ENCODE peak calls at places on chromosome 11, in five cellular contexts. S is mesenchymal stem cell, Z is neuronal stem cell, H is H9, Q is H1. U is an unnamed sample.

GRCh38 chr11:28701760-28702449 is 593.7 kb downstream of the METTL15 start:
- DNase-seq in H (no peak), S (no peak), Z (no peak), Q (no peak), U (no peak)

GRCh38 chr11:77107950-77108349 is 5.3 kb downstream of the OMP start:
- DNase-seq in Z (no peak), H (no peak), Q (no peak), S (peak), U (no peak)

GRCh38 chr11:71147331-71147730 is 105.0 kb downstream of the SHANK2 start:
- DNase-seq in Q (no peak), Z (no peak), H (no peak), S (no peak), U (no peak)

GRCh38 chr11:81979444-81979843 is 754.2 kb downstream of the FAM181B start:
- DNase-seq in Z (no peak), H (no peak), Q (no peak), S (no peak), U (no peak)

GRCh38 chr11:76148207-76148606 is 58.1 kb downstream of the WNT11 start:
- DNase-seq in H (no peak), Z (no peak), S (no peak), Q (no peak), U (no peak)

GRCh38 chr11:10304495-10305261 is at the start of gene ADM:
- DNase-seq in Z (peak), Q (no peak), S (peak), H (peak), U (peak)

GRCh38 chr11:26964335-26964734 is 29.6 kb upstream of the FIBIN start:
- DNase-seq in S (peak), Q (no peak), H (no peak), Z (no peak), U (no peak)

GRCh38 chr11:23865341-23865975 is 631.4 kb upstream of the LUZP2 start:
- DNase-seq in S (no peak), H (no peak), Q (no peak), Z (no peak), U (peak)

GRCh38 chr11:93849201-93849600 is 1.2 kb downstream of the VSTM5 start:
- DNase-seq in Z (no peak), Q (no peak), S (no peak), H (peak), U (no peak)

GRCh38 chr11:95805869-95806268 is 15.6 kb downstream of the CEP57 start:
- DNase-seq in H (no peak), Z (no peak), Q (no peak), S (no peak), U (no peak)

GRCh38 chr11:71307811-71308645 is 55.7 kb upstream of the SHANK2 start:
- DNase-seq in Q (no peak), S (no peak), H (peak), Z (no peak), U (no peak)

GRCh38 chr11:86116386-86116726 is 47.5 kb upstream of the PICALM start:
- DNase-seq in Z (no peak), H (no peak), Q (no peak), S (peak), U (no peak)

GRCh38 chr11:1828542-1828941 is 6.2 kb upstream of the SYT8 start:
- DNase-seq in S (no peak), Z (no peak), Q (no peak), H (no peak), U (no peak)

GRCh38 chr11:44627911-44628729 is 62.7 kb downstream of the CD82 start:
- DNase-seq in S (peak), Q (no peak), H (peak), Z (no peak), U (no peak)

GRCh38 chr11:2991477-2992233 is 474 bp downstream of the NAP1L4 start:
- DNase-seq in H (no peak), Z (peak), S (peak), Q (no peak), U (peak)

DNA sequence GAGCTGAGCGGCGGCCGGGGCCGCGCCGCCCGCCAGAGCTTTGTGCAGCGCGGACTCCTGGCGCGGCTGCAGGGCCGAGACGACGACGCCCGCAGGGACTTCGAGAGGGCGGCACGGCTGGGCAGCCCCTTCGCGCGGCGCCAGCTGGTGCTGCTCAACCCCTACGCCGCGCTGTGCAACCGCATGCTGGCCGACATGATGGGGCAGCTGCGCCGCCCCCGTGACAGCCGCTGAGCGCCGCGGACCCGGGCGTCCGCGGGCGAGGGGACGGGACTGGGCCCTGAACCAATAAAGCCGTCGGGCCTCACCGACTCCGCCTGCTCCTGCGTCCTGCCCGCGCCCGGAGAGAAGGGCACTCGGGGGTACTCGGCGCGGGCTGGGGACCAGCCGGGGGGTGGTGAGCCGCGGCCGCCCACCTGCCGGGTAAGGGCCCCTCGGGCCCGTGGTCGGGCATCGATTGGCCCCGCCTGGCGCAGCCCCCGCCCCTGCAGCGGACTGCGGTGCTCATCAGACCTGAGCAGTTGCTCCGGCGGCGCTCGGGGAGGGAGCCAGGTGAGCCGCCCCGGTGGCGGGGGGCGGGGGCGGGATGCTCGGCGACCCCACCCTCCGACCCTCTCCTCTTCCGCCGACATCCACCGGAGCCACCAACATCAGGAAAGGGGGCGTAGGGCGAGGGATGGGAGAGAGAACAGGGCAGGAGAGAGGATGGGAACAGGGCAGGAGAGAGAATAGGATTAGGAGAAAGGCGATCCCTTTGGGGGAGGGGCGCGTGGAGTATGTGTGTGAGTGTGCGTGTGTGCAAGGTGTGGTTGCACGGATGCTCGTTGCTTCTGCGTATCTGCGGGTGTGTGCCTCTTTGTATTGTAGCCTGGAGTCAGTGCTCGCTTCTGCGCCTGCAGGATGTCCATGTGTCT is at the start of gene TMEM25:
- DNase-seq in S (peak), H (peak), Q (no peak), Z (peak), U (peak)
- H2BK5ac ChIP-seq in S (no peak), H (no peak), Q (peak), Z (peak), U (peak)

DNA sequence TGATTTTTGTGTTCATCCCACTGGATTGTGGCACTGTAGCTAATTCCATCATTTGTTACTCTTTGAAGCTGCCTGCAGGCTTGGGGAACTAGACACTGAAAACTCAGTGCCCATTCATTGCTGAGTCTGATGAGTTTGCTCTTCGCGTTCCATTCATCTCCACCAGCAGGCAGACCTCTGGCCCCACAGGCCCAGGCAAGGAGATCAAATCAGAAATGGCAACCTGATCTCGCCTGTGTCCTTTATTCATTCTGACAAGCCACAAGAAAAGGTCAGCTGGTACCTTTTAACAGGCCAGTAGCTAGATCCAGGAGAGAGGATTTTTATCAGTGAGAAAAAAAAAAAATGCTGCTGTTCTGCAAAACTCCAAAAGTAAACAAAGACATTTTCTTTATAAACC is 742.5 kb downstream of the ETS1 start:
- DNase-seq in H (no peak), Z (peak), S (no peak), Q (no peak), U (no peak)
- H2BK12ac ChIP-seq in H (no peak), Z (no peak), S (no peak), Q (no peak), U (no peak)

GRCh38 chr11:131754671-131755070 is 384.3 kb downstream of the NTM start:
- DNase-seq in H (no peak), S (no peak), Q (no peak), Z (no peak), U (no peak)
- H2BK5ac ChIP-seq in H (no peak), S (no peak), Q (no peak), Z (no peak), U (no peak)

DNA sequence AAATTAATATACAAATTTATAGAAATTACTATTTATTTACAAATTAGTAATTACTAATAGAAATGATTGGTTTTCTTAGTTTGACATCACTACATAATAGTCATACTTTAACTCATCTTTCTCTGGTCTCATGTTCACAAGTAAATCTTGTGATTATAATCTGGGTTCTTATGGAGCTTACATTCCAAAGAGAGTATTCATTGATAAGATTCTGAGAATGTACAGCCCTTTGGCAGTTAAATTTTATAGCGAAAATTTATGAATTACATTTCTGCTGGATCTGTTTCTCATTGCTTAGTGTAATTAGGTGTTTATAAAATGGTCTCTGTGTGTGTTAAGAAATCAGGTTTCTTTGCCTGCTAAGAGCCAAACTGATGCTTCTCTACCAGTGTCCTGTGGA is 175.2 kb downstream of the TMEM135 start:
- DNase-seq in H (no peak), Q (no peak), S (no peak), Z (no peak), U (no peak)
- H2BK12ac ChIP-seq in H (no peak), Q (no peak), S (no peak), Z (no peak), U (no peak)

GRCh38 chr11:46590740-46591606 is 2.9 kb downstream of the AMBRA1 start:
- DNase-seq in Q (no peak), S (no peak), Z (no peak), H (no peak), U (peak)

GRCh38 chr11:46594785-46595184 is 962 bp upstream of the AMBRA1 start:
- DNase-seq in Z (no peak), H (no peak), Q (no peak), S (no peak), U (no peak)

GRCh38 chr11:46597155-46597554 is 3.3 kb upstream of the AMBRA1 start:
- DNase-seq in Q (no peak), Z (no peak), S (no peak), H (no peak), U (no peak)

GRCh38 chr11:46594383-46594718 is 528 bp upstream of the AMBRA1 start:
- DNase-seq in Q (no peak), S (peak), H (no peak), Z (no peak), U (peak)

GRCh38 chr11:46593550-46594382 is at the start of gene AMBRA1:
- DNase-seq in H (peak), Q (peak), Z (peak), S (peak), U (peak)
- H2BK5ac ChIP-seq in H (no peak), Q (peak), Z (peak), S (no peak), U (peak)

GRCh38 chr11:119152043-119152442 is 3.2 kb downstream of the ABCG4 start:
- DNase-seq in H (no peak), S (no peak), Z (no peak), Q (no peak), U (no peak)
- H2BK12ac ChIP-seq in H (no peak), S (no peak), Z (no peak), Q (no peak), U (no peak)

GRCh38 chr11:126499124-126499752 is 143.8 kb downstream of the ST3GAL4 start:
- DNase-seq in Z (no peak), H (no peak), S (no peak), Q (no peak), U (no peak)

GRCh38 chr11:126502159-126502558 is 146.7 kb downstream of the ST3GAL4 start:
- DNase-seq in Q (no peak), S (no peak), Z (no peak), H (no peak), U (no peak)

GRCh38 chr11:126500981-126501380 is 145.5 kb downstream of the ST3GAL4 start:
- DNase-seq in Z (no peak), Q (no peak), H (no peak), S (no peak), U (no peak)

GRCh38 chr11:126501641-126502040 is 146.2 kb downstream of the ST3GAL4 start:
- DNase-seq in S (no peak), Z (no peak), Q (no peak), H (no peak), U (no peak)

GRCh38 chr11:126502982-126503381 is 147.5 kb downstream of the ST3GAL4 start:
- DNase-seq in Q (no peak), S (no peak), H (no peak), Z (no peak), U (no peak)
- H2BK5ac ChIP-seq in Q (no peak), S (no peak), H (no peak), Z (no peak), U (no peak)

DNA sequence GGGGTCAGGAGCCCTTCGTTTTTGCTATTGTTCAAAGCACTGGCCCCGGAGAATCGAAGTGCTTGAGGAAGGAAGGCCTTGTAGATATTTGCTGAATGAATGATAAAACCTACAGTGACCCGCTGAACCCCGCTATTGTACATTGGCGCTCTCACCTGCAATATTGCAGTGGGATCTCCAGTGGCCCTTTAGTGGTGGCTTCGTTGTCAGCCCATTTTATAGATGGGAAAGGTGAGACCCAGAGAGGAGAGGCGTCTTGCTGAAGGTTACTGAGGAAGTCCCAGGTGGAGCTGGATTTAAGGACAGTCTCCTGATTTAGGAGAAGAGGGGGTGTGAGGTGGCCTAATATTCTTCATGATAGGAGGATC is 1.2 kb downstream of the CDC42EP2 start:
- DNase-seq in Q (no peak), H (no peak), Z (no peak), S (no peak), U (no peak)
- H2BK12ac ChIP-seq in Q (peak), H (no peak), Z (no peak), S (no peak), U (no peak)

GRCh38 chr11:69136471-69136870 is 19.3 kb upstream of the SMIM38 start:
- DNase-seq in H (no peak), Q (no peak), Z (no peak), S (no peak), U (no peak)

GRCh38 chr11:69140635-69141034 is 15.1 kb upstream of the SMIM38 start:
- DNase-seq in S (no peak), H (no peak), Z (no peak), Q (no peak), U (no peak)

GRCh38 chr11:69135420-69136363 is 20.0 kb upstream of the SMIM38 start:
- DNase-seq in S (no peak), Z (no peak), H (no peak), Q (no peak), U (no peak)

GRCh38 chr11:69137148-69137844 is 18.4 kb upstream of the SMIM38 start:
- DNase-seq in S (no peak), Z (no peak), Q (no peak), H (no peak), U (no peak)

DNA sequence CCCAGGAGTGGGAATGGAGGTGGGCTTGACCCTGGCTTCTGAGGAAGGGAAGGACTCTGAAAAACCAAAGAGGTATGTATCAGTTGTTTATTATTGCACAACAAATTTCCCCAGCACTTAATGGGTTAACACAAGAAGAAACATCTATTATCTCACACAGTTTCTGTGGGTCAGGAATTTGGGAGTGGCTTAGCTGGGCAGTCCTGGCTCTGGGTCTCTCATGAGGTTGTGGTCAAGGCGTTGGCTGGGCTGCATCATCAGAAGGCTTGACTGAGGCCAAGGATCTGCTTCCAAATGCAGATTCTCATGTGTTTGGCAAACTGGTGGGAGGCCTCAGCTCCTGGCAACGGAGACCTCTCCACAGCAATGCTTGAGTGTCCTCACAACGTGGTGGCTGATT is 17.5 kb upstream of the SMIM38 start:
- DNase-seq in S (peak), Z (no peak), Q (no peak), H (no peak), U (no peak)
- H2BK5ac ChIP-seq in S (no peak), Z (no peak), Q (no peak), H (no peak), U (no peak)

U was measured in trophoblast cell.